ENCODE peak calls at places on chromosomes 13 and 19, in four cellular contexts. A, V, B and L are unnamed samples.

GRCh38 chr19:17327654-17328516 is 6.8 kb downstream of the ANO8 start:
- DNase-seq in A (peak; percentile 89), V (peak; percentile 73), B (peak; percentile 82), L (peak; percentile 35)

GRCh38 chr13:103547914-103548313 is 481.7 kb upstream of the SLC10A2 start:
- DNase-seq in A (no peak), V (no peak), B (no peak), L (no peak)

GRCh38 chr19:45508931-45509691 is 1.8 kb downstream of the VASP start:
- DNase-seq in A (peak; percentile 69), V (no peak), B (peak; percentile 64), L (peak; percentile 93)

GRCh38 chr19:54517483-54517882 is 14.9 kb downstream of the LAIR2 start:
- DNase-seq in A (peak; percentile 41), V (peak; percentile 55), B (peak; percentile 77), L (peak; percentile 80)

GRCh38 chr13:34779171-34779570 is 162.9 kb upstream of the NBEA start:
- DNase-seq in A (no peak), V (no peak), B (no peak), L (no peak)

GRCh38 chr13:26561636-26562537 is 4.4 kb downstream of the WASF3 start:
- DNase-seq in A (peak; percentile 14), V (no peak), B (no peak), L (no peak)

GRCh38 chr13:98272549-98272948 is 95.5 kb upstream of the RNF113B start:
- DNase-seq in A (no peak), V (no peak), B (no peak), L (no peak)

GRCh38 chr13:32629866-32630265 is 43.6 kb downstream of the PDS5B start:
- DNase-seq in A (no peak), V (no peak), B (no peak), L (no peak)

GRCh38 chr19:19528721-19529490 is at the start of gene YJEFN3:
- DNase-seq in A (no peak), V (no peak), B (no peak), L (no peak)
- H3K4me3 ChIP-seq in A (no peak within 1 kb of the TSS), V (no peak within 1 kb of the TSS), B (no peak within 1 kb of the TSS), L (no peak within 1 kb of the TSS)

GRCh38 chr13:23668557-23668956 is 98.3 kb downstream of the TNFRSF19 start:
- DNase-seq in A (no peak), V (no peak), B (no peak), L (no peak)

GRCh38 chr13:23670793-23671192 is 100.6 kb downstream of the TNFRSF19 start:
- DNase-seq in A (no peak), V (no peak), B (no peak), L (no peak)

GRCh38 chr13:23671367-23671766 is 101.2 kb downstream of the TNFRSF19 start:
- DNase-seq in A (no peak), V (no peak), B (no peak), L (no peak)

GRCh38 chr13:23666576-23666975 is 96.4 kb downstream of the TNFRSF19 start:
- DNase-seq in A (no peak), V (no peak), B (no peak), L (no peak)

GRCh38 chr13:23667750-23668149 is 97.5 kb downstream of the TNFRSF19 start:
- DNase-seq in A (no peak), V (no peak), B (no peak), L (peak; percentile 37)
- TF ChIP-seq CTCF in A (peak; percentile 5), V (no peak), B (peak; percentile 12), L (peak; percentile 4)

GRCh38 chr19:50329146-50329925 is at the start of gene KCNC3:
- DNase-seq in A (peak; percentile 99), V (peak; percentile 72), B (peak; percentile 95), L (peak; percentile 99)
- H3K4me3 ChIP-seq in A (peak within 1 kb of the TSS; percentile 36), V (no peak within 1 kb of the TSS), B (peak within 1 kb of the TSS; percentile 44), L (peak within 1 kb of the TSS; percentile 68)

GRCh38 chr19:23436944-23437343 is 41.7 kb upstream of the ZNF91 start:
- DNase-seq in A (no peak), V (no peak), B (peak; percentile 25), L (no peak)

GRCh38 chr19:23436318-23436717 is 41.0 kb upstream of the ZNF91 start:
- DNase-seq in A (no peak), V (no peak), B (peak; percentile 10), L (no peak)

GRCh38 chr19:23439623-23440022 is 44.4 kb upstream of the ZNF91 start:
- DNase-seq in A (no peak), V (no peak), B (peak; percentile 26), L (no peak)

GRCh38 chr19:23440207-23440606 is 44.9 kb upstream of the ZNF91 start:
- DNase-seq in A (no peak), V (no peak), B (peak; percentile 36), L (no peak)

DNA sequence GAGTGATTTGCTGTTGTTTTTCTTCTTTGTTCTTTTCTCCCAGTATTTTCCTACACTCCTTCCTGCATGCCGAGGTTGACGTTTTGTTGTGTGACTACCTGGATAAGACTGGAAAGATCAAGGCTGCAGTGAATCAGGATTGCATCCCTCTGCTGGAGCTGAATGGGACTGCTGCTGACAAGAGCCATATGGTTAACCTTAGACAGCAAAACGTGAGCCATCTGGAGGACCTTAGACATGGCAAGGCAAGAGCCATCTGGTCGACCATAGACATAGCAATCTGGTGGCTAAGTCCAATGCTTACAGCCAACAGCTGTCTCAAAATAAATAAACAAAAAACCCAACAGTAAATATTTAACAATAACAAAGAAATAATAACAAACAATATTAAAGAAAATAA is 42.6 kb upstream of the ZNF91 start:
- DNase-seq in A (no peak), V (no peak), B (no peak), L (no peak)
- TF ChIP-seq CTCF in A (no peak), V (no peak), B (no peak), L (no peak)

GRCh38 chr19:14416743-14417214 is 2.4 kb downstream of the DDX39A start:
- DNase-seq in A (no peak), V (no peak), B (no peak), L (peak; percentile 42)
- H3K4me3 ChIP-seq in A (no peak overlapping the region), V (no peak overlapping the region), B (peak overlapping the region; percentile 96), L (peak overlapping the region; percentile 100)

DNA sequence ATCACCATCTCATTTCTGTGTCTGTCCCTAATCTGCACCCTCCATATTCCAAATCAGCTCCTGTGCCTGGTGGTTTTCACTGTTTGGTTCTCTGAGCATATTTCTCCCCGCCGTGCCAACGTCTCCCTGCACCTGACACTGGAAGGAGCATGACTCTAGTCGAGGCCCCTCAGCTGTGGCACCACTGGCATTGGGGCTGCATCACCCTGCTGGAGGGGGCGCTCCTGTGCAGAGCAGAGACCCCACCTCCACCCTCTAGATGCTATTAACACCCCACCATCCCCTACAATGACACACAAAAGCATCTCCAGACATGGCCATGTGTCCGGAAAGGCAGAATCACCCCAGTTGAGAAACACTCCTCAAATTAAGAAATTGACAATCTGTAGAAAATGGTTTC is 20.8 kb downstream of the ZSCAN5C start:
- DNase-seq in A (no peak), V (no peak), B (no peak), L (no peak)
- TF ChIP-seq CTCF in A (no peak), V (no peak), B (peak; percentile 24), L (no peak)

GRCh38 chr13:49620170-49620621 is 8.1 kb upstream of the ARL11 start:
- DNase-seq in A (no peak), V (peak; percentile 50), B (no peak), L (peak; percentile 72)
- H3K4me3 ChIP-seq in A (no peak overlapping the region), V (no peak overlapping the region), B (no peak overlapping the region), L (peak overlapping the region; percentile 53)

GRCh38 chr19:7640803-7641202 is 3.9 kb downstream of the STXBP2 start:
- DNase-seq in A (no peak), V (no peak), B (no peak), L (no peak)

GRCh38 chr19:7642295-7643046 is 5.6 kb downstream of the STXBP2 start:
- DNase-seq in A (no peak), V (no peak), B (no peak), L (no peak)

GRCh38 chr19:7639863-7640348 is 3.0 kb downstream of the STXBP2 start:
- DNase-seq in A (no peak), V (no peak), B (no peak), L (no peak)

GRCh38 chr19:7638802-7639465 is 2.0 kb downstream of the STXBP2 start:
- DNase-seq in A (no peak), V (no peak), B (no peak), L (no peak)

DNA sequence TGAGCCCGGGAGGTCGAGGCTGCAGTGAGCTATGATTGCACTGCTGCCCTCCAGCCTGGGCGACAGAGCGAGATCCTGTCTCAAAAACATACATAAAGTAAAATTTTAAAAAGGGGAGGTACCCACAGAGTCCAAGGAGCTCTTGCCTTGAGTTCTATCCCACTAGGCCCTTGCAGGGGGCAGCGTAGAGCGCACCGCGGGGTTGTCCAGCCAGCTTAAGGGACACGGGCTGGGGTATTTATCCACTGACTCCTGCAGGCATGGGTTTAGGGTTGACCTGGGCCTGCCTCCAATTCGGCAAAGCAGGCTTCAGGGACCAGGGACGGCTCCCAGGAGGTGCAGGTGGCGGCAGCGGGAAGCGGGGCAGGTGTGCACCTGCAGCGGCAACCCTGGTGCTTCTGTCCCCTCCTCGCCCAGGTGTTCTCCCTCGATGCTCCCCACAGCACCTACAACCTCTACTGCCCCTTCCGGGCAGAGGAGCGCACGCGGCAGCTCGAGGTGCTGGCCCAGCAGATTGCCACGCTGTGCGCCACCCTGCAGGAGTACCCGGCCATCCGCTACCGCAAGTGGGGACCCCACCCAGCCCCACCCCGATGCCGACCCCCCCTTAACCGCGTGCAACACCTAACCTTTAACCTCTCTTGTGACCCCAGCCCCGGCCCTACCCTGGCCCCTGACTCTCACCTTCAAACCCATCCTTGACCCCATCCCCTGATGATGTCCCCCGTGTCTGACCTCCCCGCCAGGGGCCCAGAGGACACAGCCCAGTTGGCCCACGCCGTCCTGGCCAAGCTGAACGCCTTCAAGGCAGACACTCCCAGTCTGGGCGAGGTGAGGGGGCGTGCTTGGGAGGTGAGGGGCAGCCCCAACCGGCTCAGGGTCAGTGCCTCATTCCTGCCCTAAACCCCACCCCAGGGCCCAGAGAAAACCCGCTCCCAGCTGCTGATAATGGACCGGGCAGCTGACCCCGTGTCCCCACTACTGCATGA is 4.7 kb downstream of the STXBP2 start:
- DNase-seq in A (no peak), V (no peak), B (no peak), L (no peak)
- TF ChIP-seq CTCF in A (no peak), V (no peak), B (peak; percentile 10), L (no peak)

GRCh38 chr19:40257096-40257517 is 28.0 kb downstream of the AKT2 start:
- DNase-seq in A (no peak), V (no peak), B (no peak), L (no peak)
- H3K4me3 ChIP-seq in A (no peak overlapping the region), V (no peak overlapping the region), B (no peak overlapping the region), L (no peak overlapping the region)